ENCODE peak calls at places on chromosomes 13 and 19, in four cellular contexts. C is cardiac muscle cell, Q is Caco-2, I is mucosa of descending colon. A is an unnamed sample.

GRCh38 chr19:53432088-53432661 is 391 bp downstream of the ZNF761 start:
- DNase-seq in C (peak; percentile 37), I (peak; percentile 55), Q (peak; percentile 48), A (peak; percentile 13)

GRCh38 chr13:43786766-43787517 is at the start of gene ENOX1:
- DNase-seq in I (peak; percentile 58), Q (peak; percentile 82), C (peak; percentile 86), A (peak; percentile 78)

GRCh38 chr13:72004975-72005374 is 138.0 kb upstream of the DACH1 start:
- DNase-seq in I (no peak), C (no peak), Q (no peak), A (no peak)

GRCh38 chr19:12513531-12514061 is 29.0 kb upstream of the ZNF709 start:
- DNase-seq in I (no peak), C (no peak), Q (no peak), A (no peak)

GRCh38 chr19:50378863-50379236 is 2.6 kb downstream of the NR1H2 start:
- DNase-seq in Q (no peak), C (no peak), I (no peak), A (no peak)

GRCh38 chr13:46687810-46688209 is 109.2 kb downstream of the ESD start:
- DNase-seq in I (no peak), C (no peak), Q (peak; percentile 75), A (peak; percentile 28)

GRCh38 chr13:110162053-110162452 is 144.9 kb downstream of the COL4A1 start:
- DNase-seq in Q (no peak), C (no peak), I (no peak), A (no peak)

GRCh38 chr13:76148926-76149325 is 512.8 kb downstream of the LMO7 start:
- DNase-seq in I (no peak), C (no peak), Q (no peak), A (no peak)

GRCh38 chr13:25762795-25763377 is 288.9 kb downstream of the SHISA2 start:
- DNase-seq in I (no peak), Q (no peak), C (no peak), A (no peak)

GRCh38 chr13:31069808-31070544 is 91.7 kb downstream of the HSPH1 start:
- DNase-seq in I (no peak), C (no peak), Q (no peak), A (no peak)

GRCh38 chr13:47545206-47545605 is 455.9 kb downstream of the SUCLA2 start:
- DNase-seq in C (no peak), I (no peak), Q (no peak), A (no peak)

GRCh38 chr13:47211106-47211505 is 314.3 kb upstream of the HTR2A start:
- DNase-seq in C (no peak), I (no peak), Q (no peak), A (no peak)

GRCh38 chr13:73879346-73880020 is 254.7 kb downstream of the KLF12 start:
- DNase-seq in Q (no peak), C (no peak), I (no peak), A (no peak)

GRCh38 chr19:18291590-18292459 is 10.4 kb upstream of the JUND start:
- DNase-seq in Q (peak; percentile 82), C (peak; percentile 85), I (peak; percentile 89), A (peak; percentile 89)

GRCh38 chr13:35987572-35988513 is 143.3 kb downstream of the DCLK1 start:
- DNase-seq in C (no peak), I (no peak), Q (no peak), A (no peak)

GRCh38 chr19:43330726-43331434 is 22.6 kb upstream of the CD177 start:
- DNase-seq in Q (no peak), C (no peak), I (no peak), A (no peak)

GRCh38 chr19:18097217-18097992 is at the start of gene MAST3:
- DNase-seq in Q (peak; percentile 94), I (peak; percentile 95), C (peak; percentile 86), A (peak; percentile 96)

GRCh38 chr19:4089400-4089908 is 22.8 kb upstream of the ZBTB7A start:
- DNase-seq in Q (no peak), C (no peak), I (peak; percentile 61), A (no peak)

GRCh38 chr19:40416918-40417713 is 3.9 kb upstream of the PRX start:
- DNase-seq in I (peak; percentile 51), C (no peak), Q (no peak), A (peak; percentile 90)

GRCh38 chr19:48501961-48502719 is 9.5 kb downstream of the LMTK3 start:
- DNase-seq in Q (peak; percentile 99), I (peak; percentile 83), C (peak; percentile 94), A (peak; percentile 69)

GRCh38 chr13:27137759-27138158 is 33.9 kb downstream of the USP12 start:
- DNase-seq in I (no peak), C (no peak), Q (no peak), A (no peak)

GRCh38 chr19:15859187-15859586 is 38.7 kb downstream of the CYP4F2 start:
- DNase-seq in Q (no peak), C (no peak), I (no peak), A (no peak)

GRCh38 chr19:34475026-34475974 is 6.3 kb upstream of the WTIP start:
- DNase-seq in Q (no peak), C (no peak), I (no peak), A (no peak)

GRCh38 chr19:42345191-42345812 is 19.9 kb downstream of the MEGF8 start:
- DNase-seq in Q (no peak), I (no peak), C (no peak), A (no peak)

GRCh38 chr13:107883561-107884175 is 331.7 kb downstream of the LIG4 start:
- DNase-seq in I (no peak), Q (no peak), C (no peak), A (no peak)

GRCh38 chr19:7968796-7969559 is 25.5 kb upstream of the TIMM44 start:
- DNase-seq in I (no peak), Q (no peak), C (no peak), A (no peak)

GRCh38 chr13:91601807-91602206 is 203.4 kb downstream of the GPC5 start:
- DNase-seq in I (no peak), C (no peak), Q (no peak), A (no peak)

GRCh38 chr19:51295382-51296126 is 15.9 kb upstream of the IGLON5 start:
- DNase-seq in I (no peak), C (no peak), Q (no peak), A (no peak)

GRCh38 chr13:49625392-49626137 is 2.7 kb upstream of the ARL11 start:
- DNase-seq in I (peak; percentile 77), Q (no peak), C (no peak), A (no peak)

GRCh38 chr13:41523396-41523795 is 66.0 kb downstream of the RGCC start:
- DNase-seq in C (peak; percentile 2), I (no peak), Q (no peak), A (no peak)

GRCh38 chr13:55615080-55615479 is 1525.6 kb upstream of the PRR20A start:
- DNase-seq in Q (no peak), I (no peak), C (no peak), A (no peak)

DNA sequence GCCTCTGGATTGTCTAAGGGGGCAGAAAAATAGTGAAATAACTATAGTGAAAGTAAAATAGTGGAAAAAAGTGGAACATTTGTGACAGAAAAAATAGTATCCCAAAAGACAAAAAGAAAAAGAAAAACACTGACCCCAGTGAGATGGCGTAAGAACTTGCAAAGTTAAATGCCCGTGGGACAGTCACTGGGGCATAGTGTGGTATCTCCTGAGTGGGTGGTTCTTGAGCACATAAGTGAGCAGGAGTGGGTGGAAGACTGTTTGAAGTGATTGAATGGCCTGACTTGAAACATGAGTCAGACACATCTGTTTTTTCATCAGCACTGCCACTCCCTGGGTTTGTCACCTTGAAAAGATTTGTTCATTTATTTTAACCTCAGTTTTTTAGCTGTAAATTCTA is 2.5 kb downstream of the ZNF430 start:
- DNase-seq in I (no peak), Q (no peak), C (no peak), A (peak; percentile 34)
- H3K4me3 ChIP-seq in I (no peak overlapping the region), Q (no peak overlapping the region), C (no peak overlapping the region), A (no peak overlapping the region)

DNA sequence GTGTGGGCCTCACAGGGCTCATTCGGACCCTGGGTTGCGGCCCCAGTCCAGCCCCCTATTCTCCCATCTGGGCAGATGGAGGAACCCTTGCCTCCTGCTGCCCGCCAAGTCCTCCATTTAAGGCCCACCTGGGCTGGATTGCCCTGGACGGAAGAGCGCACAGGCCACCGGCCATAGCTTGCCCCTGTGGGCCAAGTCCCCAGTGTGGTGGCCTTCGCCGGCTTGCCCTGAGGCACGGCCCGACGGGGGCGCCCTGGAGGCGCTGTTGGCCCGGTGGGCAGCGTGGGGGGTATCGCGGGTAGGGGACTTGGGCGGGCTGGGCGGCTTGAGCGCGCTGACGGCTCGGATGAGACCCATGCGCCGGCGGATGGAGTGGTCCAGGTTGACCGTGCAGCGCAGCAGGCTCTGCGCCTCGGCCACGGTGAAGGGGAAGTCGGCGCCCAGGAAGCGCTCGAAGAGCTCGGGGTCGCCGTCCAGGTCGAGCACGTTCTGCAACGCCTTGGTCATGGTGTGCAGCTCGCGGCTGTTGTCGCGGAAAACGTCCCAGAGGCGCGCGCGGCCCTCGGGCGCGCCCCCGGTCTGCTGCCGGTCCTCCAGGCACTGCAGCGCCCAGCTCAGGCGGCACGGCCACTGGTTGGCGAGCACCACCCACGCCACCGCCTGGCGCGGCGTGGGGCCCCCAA is 8.8 kb downstream of the NKPD1 start:
- DNase-seq in Q (no peak), C (no peak), I (no peak), A (no peak)
- H3K4me3 ChIP-seq in Q (peak overlapping the region; percentile 67), C (no peak overlapping the region), I (no peak overlapping the region), A (no peak overlapping the region)

GRCh38 chr13:99690426-99691189 is 189.3 kb downstream of the TM9SF2 start:
- DNase-seq in Q (no peak), I (no peak), C (no peak), A (peak; percentile 31)
- H3K4me3 ChIP-seq in Q (no peak overlapping the region), I (no peak overlapping the region), C (no peak overlapping the region), A (peak overlapping the region; percentile 35)

GRCh38 chr19:10096615-10096963 is 5.9 kb downstream of the ANGPTL6 start:
- DNase-seq in Q (no peak), C (no peak), I (no peak), A (no peak)

GRCh38 chr19:10095948-10096614 is 6.4 kb downstream of the ANGPTL6 start:
- DNase-seq in I (peak; percentile 96), Q (peak; percentile 94), C (peak; percentile 94), A (peak; percentile 97)

GRCh38 chr19:10092648-10093294 is 6.7 kb downstream of the SHFL start:
- DNase-seq in Q (no peak), I (no peak), C (no peak), A (no peak)

GRCh38 chr19:10093295-10094186 is 7.4 kb downstream of the SHFL start:
- DNase-seq in I (no peak), C (no peak), Q (no peak), A (no peak)

DNA sequence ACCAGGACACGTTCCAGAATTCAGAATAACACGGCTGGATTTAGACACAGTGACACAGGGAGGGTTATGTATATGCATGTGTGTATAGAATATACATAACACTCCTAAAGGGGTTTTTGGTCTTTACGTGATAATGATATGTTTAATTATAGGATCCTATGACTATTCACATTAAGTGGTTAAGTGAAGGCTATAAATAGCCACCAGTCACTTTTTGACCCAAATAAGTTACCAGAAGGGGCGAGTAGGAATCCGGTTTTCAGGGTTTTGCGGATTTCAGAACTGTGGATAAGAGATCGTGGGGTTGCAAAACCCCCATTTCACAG is 6.9 kb downstream of the ANGPTL6 start:
- DNase-seq in I (no peak), C (no peak), Q (no peak), A (no peak)
- H3K4me3 ChIP-seq in I (no peak overlapping the region), C (no peak overlapping the region), Q (peak overlapping the region; percentile 54), A (peak overlapping the region; percentile 35)

A was measured in GM12865.